ENCODE peak calls at places on chromosomes 7 and 10, in nine cellular contexts. W, Z, T, V, M, J, U, X and F are unnamed samples.

GRCh38 chr7:2190531-2190930 is 42.2 kb downstream of the MAD1L1 start:
- DNase-seq in W (peak), V (no peak), T (no peak), Z (no peak), M (no peak), U (no peak), J (peak), X (no peak), F (no peak)

GRCh38 chr10:23496727-23497126 is 57.9 kb downstream of the OTUD1 start:
- DNase-seq in M (no peak), X (no peak), Z (no peak), J (no peak), W (no peak), U (no peak), T (no peak), V (no peak), F (no peak)

GRCh38 chr7:5093948-5094347 is 48.3 kb downstream of the RBAK start:
- DNase-seq in W (no peak), T (no peak), V (no peak), J (no peak), X (no peak), Z (no peak), M (no peak), U (no peak), F (no peak)

GRCh38 chr10:110841767-110842267 is 29.9 kb upstream of the PDCD4 start:
- DNase-seq in X (no peak), V (no peak), T (no peak), Z (no peak), U (no peak), W (no peak), M (peak), J (no peak), F (no peak)

GRCh38 chr7:14639801-14640200 is 262.8 kb downstream of the DGKB start:
- DNase-seq in W (no peak), U (no peak), M (no peak), V (no peak), J (no peak), X (no peak), T (no peak), Z (no peak), F (no peak)

GRCh38 chr7:70527489-70527888 is 604.5 kb upstream of the GALNT17 start:
- DNase-seq in V (no peak), U (no peak), J (peak), X (no peak), T (no peak), Z (no peak), M (no peak), W (no peak), F (no peak)

GRCh38 chr10:78920011-78920410 is 148.8 kb upstream of the ZMIZ1 start:
- DNase-seq in V (no peak), T (no peak), W (no peak), J (no peak), M (no peak), Z (no peak), X (no peak), U (no peak), F (no peak)

GRCh38 chr7:84188811-84189405 is 5.7 kb downstream of the SEMA3A start:
- DNase-seq in U (no peak), W (peak), J (peak), T (no peak), Z (no peak), V (no peak), M (no peak), X (no peak), F (peak)

GRCh38 chr7:82188636-82189035 is 254.9 kb downstream of the CACNA2D1 start:
- DNase-seq in X (no peak), J (no peak), Z (no peak), M (no peak), T (no peak), U (no peak), W (no peak), V (no peak), F (no peak)

GRCh38 chr7:37354661-37355131 is 94.0 kb downstream of the ELMO1 start:
- DNase-seq in V (peak), J (peak), T (peak), X (peak), Z (no peak), U (no peak), W (no peak), M (peak), F (no peak)

GRCh38 chr7:12722720-12723241 is 35.3 kb downstream of the ARL4A start:
- DNase-seq in W (no peak), J (no peak), Z (no peak), X (no peak), M (no peak), U (no peak), T (no peak), V (no peak), F (no peak)

GRCh38 chr10:58385784-58386112 is 538 bp downstream of the TFAM start:
- DNase-seq in M (peak), W (peak), X (peak), T (no peak), V (no peak), Z (no peak), U (no peak), J (peak), F (peak)

GRCh38 chr7:130180571-130180971 is 24.6 kb downstream of the TMEM209 start:
- DNase-seq in U (no peak), W (peak), Z (no peak), T (no peak), X (no peak), V (no peak), M (peak), J (no peak), F (no peak)

GRCh38 chr7:45874408-45875131 is 1.7 kb upstream of the CCDC201 start:
- DNase-seq in Z (peak), W (peak), J (no peak), U (peak), X (no peak), V (no peak), M (no peak), T (no peak), F (no peak)

GRCh38 chr10:116888380-116889055 is 39.2 kb downstream of the ENO4 start:
- DNase-seq in M (no peak), V (no peak), J (peak), X (peak), W (peak), U (peak), T (no peak), Z (peak), F (no peak)

GRCh38 chr7:124776153-124776552 is 10.6 kb upstream of the GPR37 start:
- DNase-seq in J (no peak), T (no peak), W (no peak), Z (no peak), V (no peak), X (no peak), U (no peak), M (no peak), F (no peak)

GRCh38 chr10:72291019-72291532 is 17.4 kb downstream of the DDIT4 start:
- DNase-seq in M (peak), V (no peak), J (no peak), T (no peak), U (no peak), Z (no peak), X (no peak), W (no peak), F (no peak)

GRCh38 chr10:122981066-122981464 is 864 bp downstream of the PSTK start:
- DNase-seq in X (no peak), V (no peak), W (peak), Z (no peak), U (no peak), T (no peak), J (peak), M (no peak), F (peak)